ENCODE peak calls at places on chromosomes 13 and 19, in seven cellular contexts. Q, S, T, B, D, W and I are unnamed samples.

GRCh38 chr13:32203736-32204135 is 111.4 kb downstream of the ZAR1L start:
- DNase-seq in Q (no peak), S (no peak), T (no peak), B (no peak), D (no peak), W (no peak), I (no peak)

GRCh38 chr19:45382426-45382825 is 12.1 kb upstream of the ERCC2 start:
- DNase-seq in Q (no peak), S (no peak), T (no peak), B (no peak), D (no peak), W (no peak), I (no peak)

GRCh38 chr13:31927219-31927653 is 104.3 kb upstream of the FRY start:
- DNase-seq in Q (no peak), S (no peak), T (no peak), B (peak), D (no peak), W (no peak), I (no peak)

GRCh38 chr19:18478545-18479311 is 40.8 kb upstream of the ISYNA1 start:
- DNase-seq in Q (peak), S (peak), T (peak), B (peak), D (peak), W (peak), I (peak)

GRCh38 chr19:46861691-46862503 is 1.1 kb downstream of the ARHGAP35 start:
- DNase-seq in Q (no peak), S (no peak), T (peak), B (peak), D (no peak), W (no peak), I (no peak)

GRCh38 chr19:16342002-16342715 is 17.5 kb downstream of the KLF2 start:
- DNase-seq in Q (no peak), S (no peak), T (no peak), B (no peak), D (peak), W (peak), I (peak)

GRCh38 chr13:72953391-72953960 is 105.3 kb upstream of the KLF5 start:
- DNase-seq in Q (no peak), S (no peak), T (no peak), B (peak), D (no peak), W (no peak), I (no peak)

GRCh38 chr19:54577334-54577733 is 3.7 kb downstream of the LILRA2 start:
- DNase-seq in Q (no peak), S (no peak), T (no peak), B (no peak), D (no peak), W (no peak), I (no peak)

GRCh38 chr13:42747399-42747873 is 33.9 kb upstream of the FAM216B start:
- DNase-seq in Q (peak), S (no peak), T (no peak), B (peak), D (no peak), W (no peak), I (no peak)

GRCh38 chr13:28718186-28718537 is 608 bp downstream of the SLC46A3 start:
- DNase-seq in Q (no peak), S (no peak), T (no peak), B (no peak), D (no peak), W (no peak), I (no peak)

GRCh38 chr19:50877338-50877737 is 4.1 kb downstream of the KLK2 start:
- DNase-seq in Q (no peak), S (no peak), T (no peak), B (peak), D (no peak), W (no peak), I (no peak)

GRCh38 chr19:4033028-4033956 is 25.8 kb downstream of the PIAS4 start:
- DNase-seq in Q (no peak), S (no peak), T (no peak), B (no peak), D (no peak), W (no peak), I (no peak)

GRCh38 chr13:25375727-25376358 is 4.1 kb downstream of the ATP8A2 start:
- DNase-seq in Q (peak), S (no peak), T (no peak), B (peak), D (peak), W (peak), I (no peak)

GRCh38 chr19:34375598-34375997 is 10.6 kb downstream of the GPI start:
- DNase-seq in Q (no peak), S (no peak), T (no peak), B (no peak), D (no peak), W (no peak), I (no peak)

GRCh38 chr13:73403362-73404150 is 344.8 kb downstream of the KLF5 start:
- DNase-seq in Q (no peak), S (no peak), T (no peak), B (no peak), D (no peak), W (no peak), I (no peak)

GRCh38 chr13:73058432-73058740 is 419 bp upstream of the KLF5 start:
- DNase-seq in Q (no peak), S (no peak), T (no peak), B (no peak), D (no peak), W (no peak), I (no peak)

GRCh38 chr13:43009506-43009905 is 13.9 kb upstream of the DNAJC15 start:
- DNase-seq in Q (no peak), S (no peak), T (no peak), B (no peak), D (no peak), W (no peak), I (no peak)

GRCh38 chr19:13441810-13442512 is 64.3 kb downstream of the CACNA1A start:
- DNase-seq in Q (peak), S (no peak), T (peak), B (peak), D (peak), W (no peak), I (peak)